ENCODE peak calls at places on chromosome X, in ten cellular contexts. Y is stomach, U is transverse colon, L is prostate gland, R is endothelial cell of umbilical vein, A is suprapubic skin, C is esophagus muscularis mucosa, B is HCT116, M is GM23338, J is SK-N-SH. D is an unnamed sample. For H3K27me3, the result is how much of the 10 kb centered on the place peaks cover.

GRCh38 chrX:115591420-115591819 is 30.4 kb downstream of the PLS3 start:
- DNase-seq in R (no peak), U (no peak), B (no peak), M (no peak), J (no peak), Y (no peak), L (no peak), A (no peak), C (no peak), D (no peak)

GRCh38 chrX:8653956-8654355 is 78.0 kb downstream of the ANOS1 start:
- DNase-seq in C (no peak), R (no peak), M (no peak), L (peak), Y (no peak), B (no peak), J (no peak), U (no peak), A (no peak), D (no peak)

GRCh38 chrX:63250253-63250868 is 100.8 kb downstream of the SPIN4 start:
- DNase-seq in A (no peak), L (peak), J (peak), C (no peak), B (peak), R (peak), Y (peak), M (peak), U (peak), D (peak)

GRCh38 chrX:37060999-37061398 is 52.8 kb downstream of the FAM47C start:
- DNase-seq in L (no peak), J (peak), U (no peak), Y (no peak), C (no peak), R (peak), M (peak), A (no peak), B (peak), D (no peak)

GRCh38 chrX:103376979-103377324 is 614 bp downstream of the BEX3 start:
- DNase-seq in B (no peak), R (peak), A (no peak), J (peak), Y (no peak), C (no peak), M (peak), L (no peak), U (no peak), D (no peak)

GRCh38 chrX:149513713-149514427 is 8.8 kb upstream of the IDS start:
- DNase-seq in M (no peak), L (no peak), U (no peak), J (no peak), C (no peak), R (peak), Y (no peak), B (no peak), A (no peak), D (no peak)

GRCh38 chrX:97074400-97074799 is 190.7 kb downstream of the RPA4 start:
- DNase-seq in J (no peak), A (no peak), R (no peak), U (no peak), C (no peak), L (no peak), B (no peak), Y (no peak), M (no peak), D (no peak)

GRCh38 chrX:151153086-151153485 is 23.3 kb upstream of the GPR50 start:
- DNase-seq in J (no peak), B (no peak), Y (no peak), C (no peak), A (no peak), U (no peak), L (no peak), R (no peak), M (peak), D (no peak)

GRCh38 chrX:12955882-12956703 is 18.8 kb upstream of the TMSB4X start:
- DNase-seq in M (no peak), U (peak), L (no peak), R (peak), J (no peak), C (no peak), A (no peak), B (peak), Y (peak), D (no peak)

GRCh38 chrX:14712096-14712495 is 160.8 kb downstream of the FANCB start:
- DNase-seq in Y (no peak), U (no peak), L (no peak), J (no peak), C (no peak), A (no peak), B (no peak), R (no peak), M (peak), D (no peak)

GRCh38 chrX:136211766-136212556 is 39.2 kb downstream of the MAP7D3 start:
- DNase-seq in C (no peak), R (no peak), J (no peak), U (no peak), M (no peak), L (no peak), Y (no peak), A (no peak), B (no peak), D (peak)

GRCh38 chrX:97398030-97398551 is 514.4 kb downstream of the RPA4 start:
- DNase-seq in R (no peak), C (no peak), U (no peak), Y (no peak), M (no peak), J (no peak), B (no peak), A (no peak), L (no peak), D (no peak)

GRCh38 chrX:129701624-129702069 is 37.1 kb upstream of the XPNPEP2 start:
- DNase-seq in R (no peak), A (peak), Y (no peak), M (no peak), L (no peak), J (no peak), U (peak), B (no peak), C (peak), D (peak)

GRCh38 chrX:103101280-103102042 is 8.5 kb upstream of the NXF3 start:
- DNase-seq in C (no peak), Y (no peak), U (no peak), M (peak), A (no peak), R (peak), L (no peak), J (no peak), B (no peak), D (no peak)

GRCh38 chrX:118459494-118459893 is 36.1 kb upstream of the DOCK11 start:
- DNase-seq in A (no peak), U (no peak), Y (no peak), R (peak), J (peak), C (no peak), M (peak), L (no peak), B (no peak), D (no peak)

GRCh38 chrX:37746268-37746931 is 33.5 kb upstream of the CYBB start:
- DNase-seq in A (no peak), Y (no peak), J (no peak), B (no peak), C (no peak), L (no peak), R (no peak), M (no peak), U (no peak), D (no peak)

GRCh38 chrX:9745417-9746115 is 20.1 kb downstream of the GPR143 start:
- DNase-seq in Y (no peak), J (no peak), L (no peak), M (no peak), R (peak), U (no peak), C (no peak), B (no peak), A (no peak), D (no peak)

GRCh38 chrX:7147431-7147977 is at the start of gene STS:
- DNase-seq in C (no peak), A (peak), M (peak), L (peak), B (no peak), R (peak), J (peak), Y (peak), U (peak), D (peak)

GRCh38 chrX:35406386-35406785 is 391.8 kb upstream of the MAGEB16 start:
- DNase-seq in A (no peak), M (no peak), C (no peak), R (no peak), J (no peak), U (no peak), Y (no peak), B (no peak), L (no peak), D (no peak)

GRCh38 chrX:79366556-79366887 is 612 bp downstream of the ITM2A start:
- DNase-seq in B (no peak), J (peak), R (no peak), Y (no peak), C (no peak), U (no peak), L (no peak), M (no peak), A (no peak), D (no peak)

GRCh38 chrX:45771560-45772340 is 571.1 kb upstream of the DIPK2B start:
- DNase-seq in A (no peak), J (no peak), Y (peak), R (peak), B (no peak), L (no peak), U (peak), M (no peak), C (no peak), D (no peak)

GRCh38 chrX:45768666-45769065 is 568.0 kb upstream of the DIPK2B start:
- DNase-seq in C (no peak), A (no peak), U (no peak), B (no peak), M (no peak), Y (no peak), J (no peak), R (no peak), L (no peak), D (no peak)

GRCh38 chrX:45771114-45771513 is 570.4 kb upstream of the DIPK2B start:
- DNase-seq in M (no peak), C (no peak), Y (peak), J (no peak), R (peak), A (no peak), B (peak), L (peak), U (peak), D (peak)

GRCh38 chrX:45767021-45767491 is 566.4 kb upstream of the DIPK2B start:
- DNase-seq in R (peak), Y (no peak), A (no peak), L (no peak), U (no peak), B (no peak), J (no peak), C (no peak), M (no peak), D (no peak)

DNA sequence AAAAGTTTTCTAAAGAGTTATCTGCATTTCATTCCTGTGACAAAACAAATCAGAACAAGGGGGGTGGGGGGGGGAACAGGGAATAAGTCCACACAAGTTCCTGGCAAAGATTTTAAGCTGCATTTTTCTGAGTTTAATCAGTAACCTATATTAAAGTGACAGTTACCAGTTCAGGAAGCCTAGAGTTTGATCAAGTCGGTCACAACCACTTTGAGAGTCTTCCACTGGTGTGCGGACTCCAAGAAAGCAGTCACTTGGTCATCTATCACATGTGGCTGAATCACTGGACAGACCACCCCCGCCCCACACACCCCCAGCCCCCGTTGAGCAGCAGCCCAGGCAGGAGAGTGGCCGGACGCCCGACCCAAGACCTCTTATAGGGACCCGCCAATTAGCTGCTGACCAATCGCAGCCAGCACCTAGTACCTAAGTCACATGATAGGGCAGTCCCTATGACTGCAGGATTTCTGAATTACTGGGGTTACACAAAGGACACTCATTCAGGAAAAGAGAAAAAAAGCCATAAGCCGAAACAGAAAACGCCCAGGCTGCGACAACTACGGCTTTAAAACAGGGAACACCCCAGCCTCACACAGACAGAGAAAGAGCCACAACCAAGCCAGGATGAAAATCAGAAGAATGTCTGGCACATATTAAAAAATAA is 569.4 kb upstream of the DIPK2B start:
- DNase-seq in M (no peak), R (peak), C (peak), A (peak), J (peak), U (peak), Y (peak), B (no peak), L (peak), D (peak)
- TF ChIP-seq POLR2AphosphoS5 in M (no peak), R (peak), C (peak), A (no peak), J (peak), U (peak), Y (peak), B (peak), L (peak), D (peak)

DNA sequence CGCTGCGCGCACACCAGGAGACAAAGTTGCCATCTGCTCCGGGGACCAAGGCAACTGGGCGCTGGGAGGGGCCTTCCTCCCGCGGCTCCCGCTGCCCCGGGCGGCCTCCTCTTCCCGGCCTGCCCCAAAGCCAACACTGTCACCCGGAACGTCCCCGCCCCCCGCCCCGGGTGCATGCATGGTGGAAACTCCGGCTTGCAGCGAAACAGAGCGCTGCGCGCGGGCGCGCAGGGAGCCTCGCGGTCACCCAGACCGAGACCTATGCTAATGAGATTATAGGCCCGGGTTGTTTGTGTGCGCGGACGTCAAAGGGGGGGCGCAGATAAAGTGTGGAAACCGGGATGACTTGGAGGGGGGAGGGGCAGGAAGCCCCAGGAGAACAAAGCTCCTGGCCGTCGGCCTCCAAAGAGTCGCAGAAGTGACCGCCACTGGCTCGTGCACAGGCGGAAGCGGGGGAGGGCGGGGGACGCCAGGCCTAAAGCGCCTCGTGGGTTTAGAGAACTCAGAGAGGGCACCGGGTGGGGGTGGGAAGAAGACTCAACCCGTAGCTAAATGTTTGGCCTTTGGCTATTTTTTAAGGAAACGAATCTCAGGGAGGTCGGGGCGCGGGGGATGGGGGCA is 88.8 kb downstream of the BCOR start:
- DNase-seq in C (no peak), B (no peak), U (peak), J (peak), L (no peak), Y (no peak), R (no peak), A (peak), M (peak), D (peak)
- H3K27me3 ChIP-seq in C (under half), B (under half), U (under half), J (under half), L (under half), Y (half or more), R (under half), A (under half), M (half or more), D (under half)

GRCh38 chrX:74015379-74016019 is 288.5 kb upstream of the ZCCHC13 start:
- DNase-seq in B (peak), L (peak), M (peak), C (no peak), R (peak), A (no peak), Y (peak), U (peak), J (peak), D (peak)
- TF ChIP-seq POLR2AphosphoS5 in B (no peak), L (no peak), M (no peak), C (peak), R (no peak), A (no peak), Y (no peak), U (no peak), J (no peak), D (no peak)

GRCh38 chrX:133007458-133007857 is 49.0 kb upstream of the HS6ST2 start:
- DNase-seq in M (no peak), U (no peak), A (no peak), L (no peak), B (no peak), Y (no peak), C (no peak), R (no peak), J (no peak), D (no peak)
- H3K27me3 ChIP-seq in M (under half), U (under half), A (under half), L (under half), B (under half), Y (under half), C (under half), R (under half), J (under half), D (under half)

DNA sequence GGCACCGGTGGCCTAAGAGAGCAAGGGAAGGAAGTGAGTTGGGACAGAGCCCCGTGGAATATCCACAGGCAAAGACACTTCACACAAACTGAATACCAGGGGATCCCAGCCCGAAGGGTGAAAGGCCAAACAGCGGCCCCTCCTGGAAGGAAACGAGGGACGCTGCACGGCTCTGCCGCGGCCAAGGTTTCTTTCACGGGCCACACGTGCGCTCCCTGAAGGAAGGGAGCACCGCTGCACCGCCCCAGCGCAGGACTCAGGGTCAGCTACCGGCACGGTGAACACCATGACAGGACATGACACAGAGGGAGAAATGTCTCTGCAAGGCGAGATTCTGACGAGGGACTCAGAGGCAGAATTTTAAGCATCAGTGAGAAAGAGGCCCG is 31.5 kb upstream of the GTPBP6 start:
- DNase-seq in B (no peak), M (peak), U (no peak), R (no peak), A (no peak), L (no peak), J (no peak), C (no peak), Y (no peak), D (no peak)
- TF ChIP-seq POLR2AphosphoS5 in B (no peak), M (no peak), U (no peak), R (no peak), A (no peak), L (no peak), J (no peak), C (no peak), Y (no peak), D (no peak)

DNA sequence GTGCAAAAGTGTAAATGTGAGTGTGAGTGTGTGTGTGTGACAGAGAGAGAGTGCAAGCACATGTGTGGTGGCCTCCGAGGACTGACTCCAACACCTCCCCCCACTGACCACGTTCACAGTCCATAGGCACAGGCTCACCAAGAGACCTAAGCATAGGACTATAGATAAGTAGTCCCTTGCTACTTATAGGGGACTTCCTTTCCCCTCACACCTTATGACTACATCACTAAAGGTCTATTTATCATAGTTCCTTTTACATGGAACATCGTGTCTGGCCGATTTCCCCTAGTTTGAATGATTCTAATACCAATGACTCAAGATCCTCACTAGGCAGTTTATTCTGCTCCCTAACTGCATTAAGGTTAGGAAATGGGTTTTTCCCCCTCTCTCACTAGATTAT is 17.8 kb downstream of the FRMPD3 start:
- DNase-seq in L (no peak), U (no peak), A (no peak), J (no peak), B (no peak), M (no peak), Y (no peak), R (no peak), C (no peak), D (no peak)
- H3K27me3 ChIP-seq in L (under half), U (under half), A (under half), J (under half), B (under half), M (under half), Y (under half), R (under half), C (under half), D (under half)

GRCh38 chrX:54359408-54359807 is 1.6 kb upstream of the WNK3 start:
- DNase-seq in U (no peak), M (no peak), Y (no peak), A (no peak), C (no peak), J (no peak), R (no peak), B (no peak), L (no peak), D (no peak)

GRCh38 chrX:54358424-54359211 is 772 bp upstream of the WNK3 start:
- DNase-seq in A (peak), U (peak), B (no peak), M (peak), Y (no peak), L (peak), C (no peak), J (peak), R (peak), D (peak)

GRCh38 chrX:54352677-54353076 is 5.2 kb downstream of the WNK3 start:
- DNase-seq in A (no peak), B (no peak), M (no peak), R (no peak), Y (no peak), U (no peak), J (no peak), C (no peak), L (no peak), D (no peak)

GRCh38 chrX:54357414-54358377 is at the start of gene WNK3:
- DNase-seq in J (peak), R (peak), L (peak), M (peak), U (peak), C (peak), Y (peak), B (no peak), A (peak), D (peak)
- TF ChIP-seq POLR2AphosphoS5 in J (no peak), R (no peak), L (no peak), M (peak), U (no peak), C (peak), Y (no peak), B (no peak), A (no peak), D (peak)

GRCh38 chrX:41009816-41010187 is 75.4 kb upstream of the USP9X start:
- DNase-seq in B (no peak), Y (no peak), M (no peak), L (no peak), U (no peak), A (no peak), J (no peak), C (no peak), R (no peak), D (no peak)

GRCh38 chrX:41003501-41004286 is 81.6 kb upstream of the USP9X start:
- DNase-seq in R (no peak), A (no peak), B (no peak), M (no peak), C (no peak), Y (no peak), U (no peak), J (no peak), L (no peak), D (no peak)

GRCh38 chrX:41002021-41002420 is 83.2 kb upstream of the USP9X start:
- DNase-seq in R (no peak), Y (no peak), C (no peak), B (no peak), A (no peak), M (no peak), J (no peak), U (no peak), L (peak), D (no peak)

GRCh38 chrX:41001327-41001726 is 83.9 kb upstream of the USP9X start:
- DNase-seq in J (no peak), L (no peak), U (no peak), M (no peak), B (no peak), A (no peak), C (no peak), Y (no peak), R (no peak), D (no peak)

GRCh38 chrX:41005445-41005992 is 79.7 kb upstream of the USP9X start:
- DNase-seq in M (peak), J (no peak), A (no peak), Y (no peak), U (no peak), C (no peak), B (no peak), R (peak), L (no peak), D (no peak)
- H3K27me3 ChIP-seq in M (under half), J (under half), A (under half), Y (under half), U (under half), C (under half), B (under half), R (under half), L (under half), D (under half)